ENCODE peak calls at places on chromosome 11, in ten cellular contexts. V is NCI-H2081; S is HCEC 1CT; X is effector memory CD8-positive, alpha-beta T cell; Z is nephron progenitor cell; M is stimulated activated CD4-positive, alpha-beta T cell treated with anti-CD3 and anti-CD28 coated beads, Interleukin-2, amount 100 ng/mL, for 48 hours; R is anterior cingulate cortex; G is HuH-7; I is stromal cell of bone marrow; Y is retinal pigment epithelial cell. J is an unnamed sample.
A peak's percentile ranks its signal among the peaks of the same experiment; 100 is the strongest.

GRCh38 chr11:58391879-58392278 is 14.8 kb downstream of the OR5B3 start:
- DNase-seq in V (no peak), S (peak; percentile 88), X (no peak), Z (no peak), M (no peak), R (no peak), G (no peak), I (no peak), Y (no peak), J (no peak)

GRCh38 chr11:17533782-17534415 is 10.3 kb downstream of the USH1C start:
- DNase-seq in V (no peak), S (no peak), X (no peak), Z (no peak), M (no peak), R (no peak), G (no peak), I (no peak), Y (no peak), J (no peak)

GRCh38 chr11:122242731-122243130 is 126.7 kb upstream of the BLID start:
- DNase-seq in V (no peak), S (no peak), X (no peak), Z (no peak), M (no peak), R (no peak), G (no peak), I (no peak), Y (no peak), J (no peak)

GRCh38 chr11:14342906-14343305 is 16.1 kb downstream of the RRAS2 start:
- DNase-seq in V (no peak), S (peak; percentile 89), X (no peak), Z (no peak), M (no peak), R (no peak), G (no peak), I (no peak), Y (no peak), J (no peak)

GRCh38 chr11:9060700-9061111 is 30.7 kb downstream of the SCUBE2 start:
- DNase-seq in V (no peak), S (peak; percentile 39), X (no peak), Z (no peak), M (peak; percentile 44), R (no peak), G (peak; percentile 48), I (no peak), Y (no peak), J (no peak)

GRCh38 chr11:128422576-128423370 is 164.6 kb downstream of the ETS1 start:
- DNase-seq in V (peak; percentile 88), S (no peak), X (peak; percentile 90), Z (no peak), M (peak; percentile 84), R (no peak), G (no peak), I (no peak), Y (no peak), J (no peak)

GRCh38 chr11:106447631-106448191 is 370.2 kb downstream of the AASDHPPT start:
- DNase-seq in V (no peak), S (no peak), X (no peak), Z (no peak), M (no peak), R (no peak), G (no peak), I (no peak), Y (no peak), J (no peak)

GRCh38 chr11:134471341-134472187 is 59.5 kb upstream of the B3GAT1 start:
- DNase-seq in V (no peak), S (no peak), X (no peak), Z (no peak), M (no peak), R (peak; percentile 31), G (no peak), I (no peak), Y (no peak), J (no peak)

GRCh38 chr11:66617148-66617814 is 851 bp downstream of the RBM14 start:
- DNase-seq in V (peak; percentile 43), S (peak; percentile 66), X (peak; percentile 24), Z (no peak), M (no peak), R (no peak), G (no peak), I (no peak), Y (no peak), J (peak; percentile 79)

GRCh38 chr11:91326280-91326679 is 898.3 kb upstream of the FAT3 start:
- DNase-seq in V (no peak), S (no peak), X (no peak), Z (no peak), M (no peak), R (no peak), G (no peak), I (no peak), Y (no peak), J (no peak)

GRCh38 chr11:133409799-133410198 is 122.5 kb downstream of the OPCML start:
- DNase-seq in V (no peak), S (no peak), X (no peak), Z (no peak), M (no peak), R (no peak), G (no peak), I (no peak), Y (no peak), J (no peak)

J was measured in right lobe of liver.